ENCODE peak calls at places on chromosomes 7 and 10, in seven cellular contexts. P is IMR-90, H is GM06990, W is vagina, N is thoracic aorta, U is esophagus muscularis mucosa, M is GM12865. G is an unnamed sample.

GRCh38 chr7:141339603-141340002 is 211.6 kb upstream of the AGK start:
- DNase-seq in U (no peak), P (no peak), N (no peak), W (no peak), M (no peak), H (no peak), G (no peak)

GRCh38 chr7:91912500-91912899 is 28.2 kb upstream of the AKAP9 start:
- DNase-seq in W (no peak), P (peak), U (no peak), M (no peak), N (no peak), H (no peak), G (no peak)

GRCh38 chr10:77290528-77291155 is 347.0 kb downstream of the KCNMA1 start:
- DNase-seq in P (peak), U (no peak), N (no peak), W (no peak), M (peak), H (no peak), G (no peak)

GRCh38 chr7:38728145-38728544 is 97.0 kb upstream of the AMPH start:
- DNase-seq in H (no peak), P (peak), M (no peak), N (no peak), W (no peak), U (no peak), G (no peak)

GRCh38 chr7:147412782-147413186 is 1177.8 kb upstream of the C7orf33 start:
- DNase-seq in U (no peak), N (no peak), M (no peak), H (no peak), P (peak), W (no peak), G (no peak)

GRCh38 chr10:114313866-114314265 is 74.8 kb downstream of the VWA2 start:
- DNase-seq in M (no peak), W (no peak), P (no peak), U (no peak), N (no peak), H (no peak), G (no peak)

GRCh38 chr7:137903382-137904169 is 56.8 kb upstream of the DGKI start:
- DNase-seq in W (no peak), P (peak), H (peak), M (peak), N (no peak), U (no peak), G (no peak)

GRCh38 chr10:78457804-78458483 is 424.3 kb downstream of the RPS24 start:
- DNase-seq in N (no peak), P (peak), W (no peak), U (no peak), H (no peak), M (no peak), G (no peak)

GRCh38 chr7:94529516-94529915 is 19.9 kb downstream of the CASD1 start:
- DNase-seq in P (peak), W (no peak), N (no peak), M (no peak), H (no peak), U (no peak), G (no peak)

GRCh38 chr10:33542747-33543505 is 208.5 kb upstream of the NRP1 start:
- DNase-seq in M (no peak), H (no peak), P (peak), N (no peak), W (no peak), U (no peak), G (no peak)

GRCh38 chr10:33328253-33328652 is 6.2 kb downstream of the NRP1 start:
- DNase-seq in N (no peak), W (no peak), M (no peak), U (no peak), P (no peak), H (no peak), G (no peak)

GRCh38 chr10:61662794-61663259 is at the start of gene CABCOCO1:
- DNase-seq in W (no peak), U (no peak), M (no peak), P (peak), N (no peak), H (no peak), G (peak)

GRCh38 chr7:151896486-151896885 is 19.6 kb upstream of the PRKAG2 start:
- DNase-seq in U (no peak), P (no peak), H (no peak), M (no peak), N (no peak), W (no peak), G (no peak)

GRCh38 chr7:108613147-108613948 is 43.7 kb downstream of the DNAJB9 start:
- DNase-seq in M (peak), H (no peak), P (peak), U (no peak), W (no peak), N (no peak), G (no peak)

GRCh38 chr7:112280267-112280666 is 73.8 kb downstream of the ZNF277 start:
- DNase-seq in N (no peak), W (no peak), H (no peak), P (no peak), U (no peak), M (no peak), G (no peak)

GRCh38 chr10:113499066-113499465 is 53.8 kb upstream of the HABP2 start:
- DNase-seq in N (no peak), W (no peak), P (no peak), M (no peak), H (no peak), U (no peak), G (no peak)

GRCh38 chr10:63588436-63589180 is 67.4 kb downstream of the REEP3 start:
- DNase-seq in H (no peak), W (no peak), N (no peak), U (no peak), P (peak), M (no peak), G (no peak)

GRCh38 chr7:111531993-111532392 is 30.3 kb downstream of the IMMP2L start:
- DNase-seq in H (peak), W (no peak), M (no peak), N (no peak), U (no peak), P (no peak), G (no peak)

GRCh38 chr10:87579563-87579962 is 74.9 kb downstream of the MINPP1 start:
- DNase-seq in N (no peak), W (no peak), H (no peak), P (peak), U (no peak), M (no peak), G (no peak)

GRCh38 chr7:127107601-127108007 is 145.1 kb downstream of the GRM8 start:
- DNase-seq in U (no peak), N (no peak), W (no peak), H (peak), M (peak), P (peak), G (no peak)

GRCh38 chr10:64130152-64130551 is 609.0 kb downstream of the REEP3 start:
- DNase-seq in W (no peak), M (no peak), U (no peak), H (no peak), N (no peak), P (no peak), G (no peak)

GRCh38 chr7:66903360-66904062 is 17.5 kb upstream of the TMEM248 start:
- DNase-seq in H (no peak), P (no peak), M (no peak), W (no peak), U (no peak), N (no peak), G (no peak)

GRCh38 chr7:66907731-66908130 is 13.3 kb upstream of the TMEM248 start:
- DNase-seq in N (no peak), W (no peak), H (no peak), P (no peak), U (no peak), M (no peak), G (no peak)

GRCh38 chr7:66905243-66905642 is 15.8 kb upstream of the TMEM248 start:
- DNase-seq in P (no peak), U (no peak), W (no peak), H (no peak), M (no peak), N (no peak), G (no peak)

GRCh38 chr7:66904063-66904593 is 16.9 kb upstream of the TMEM248 start:
- DNase-seq in M (no peak), P (no peak), N (no peak), U (no peak), W (no peak), H (no peak), G (no peak)

GRCh38 chr7:66905689-66906088 is 15.3 kb upstream of the TMEM248 start:
- DNase-seq in M (peak), U (no peak), P (no peak), W (no peak), N (no peak), H (no peak), G (no peak)
- TF ChIP-seq CTCF in M (peak), U (no peak), P (peak), W (no peak), N (no peak), H (peak), G (no peak)

DNA sequence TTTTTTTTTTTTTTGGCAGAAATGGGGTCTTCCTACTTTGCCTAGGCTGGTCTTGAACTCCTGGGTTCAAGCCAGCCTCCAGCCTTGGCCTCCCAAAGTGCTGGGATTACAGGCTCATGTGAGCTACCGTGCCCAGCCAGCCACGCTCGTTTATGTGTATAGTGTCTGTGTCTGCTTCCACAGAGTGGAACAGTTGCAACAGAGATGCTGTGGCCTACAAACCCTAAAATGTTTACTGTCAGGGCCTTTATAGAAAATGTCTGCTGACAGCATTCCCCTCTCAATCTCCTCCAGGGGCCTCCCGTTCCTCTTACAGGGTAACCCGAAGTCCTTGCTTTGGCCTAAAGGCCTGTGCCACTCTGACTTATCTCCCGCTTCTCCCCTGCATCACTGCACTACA is 87.6 kb upstream of the LEP start:
- DNase-seq in H (no peak), U (no peak), P (no peak), N (no peak), M (no peak), W (no peak), G (no peak)
- H3K4me3 ChIP-seq in H (no peak), U (no peak), P (no peak), N (no peak), M (no peak), W (no peak), G (no peak)

DNA sequence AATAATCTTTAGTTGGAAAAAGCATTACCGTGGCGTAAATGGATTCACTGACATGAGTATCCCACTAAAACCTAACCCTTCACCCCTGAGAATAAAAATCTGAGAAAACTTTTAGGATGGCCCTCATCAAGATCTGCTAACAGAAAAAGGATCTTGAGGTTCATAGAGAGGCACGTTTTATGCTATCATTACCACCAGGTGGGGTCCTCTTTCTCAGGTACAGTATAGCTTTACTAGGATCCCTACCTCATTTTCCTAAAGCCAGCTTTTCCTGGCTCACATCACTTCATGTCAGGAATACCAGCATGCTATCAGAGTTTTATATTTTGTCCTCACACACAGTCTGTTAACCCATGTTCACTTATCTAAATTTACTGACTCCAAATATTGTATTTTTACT is 173.7 kb downstream of the POM121L12 start:
- DNase-seq in M (no peak), N (no peak), U (no peak), W (no peak), P (no peak), H (no peak), G (no peak)
- TF ChIP-seq CTCF in M (no peak), N (no peak), U (no peak), W (no peak), P (no peak), H (no peak), G (no peak)

GRCh38 chr10:80351220-80351619 is 5.3 kb downstream of the DYDC1 start:
- DNase-seq in U (no peak), M (no peak), H (no peak), P (no peak), W (no peak), N (no peak), G (no peak)

GRCh38 chr10:80357804-80358125 is 1.2 kb downstream of the DYDC2 start:
- DNase-seq in N (no peak), P (no peak), M (no peak), U (no peak), W (no peak), H (no peak), G (no peak)

GRCh38 chr10:80359644-80360043 is 3.1 kb downstream of the DYDC2 start:
- DNase-seq in W (no peak), H (no peak), M (no peak), N (no peak), P (no peak), U (no peak), G (peak)

GRCh38 chr10:80357000-80357803 is 621 bp downstream of the DYDC2 start:
- DNase-seq in H (no peak), N (no peak), M (no peak), P (no peak), U (no peak), W (no peak), G (peak)

DNA sequence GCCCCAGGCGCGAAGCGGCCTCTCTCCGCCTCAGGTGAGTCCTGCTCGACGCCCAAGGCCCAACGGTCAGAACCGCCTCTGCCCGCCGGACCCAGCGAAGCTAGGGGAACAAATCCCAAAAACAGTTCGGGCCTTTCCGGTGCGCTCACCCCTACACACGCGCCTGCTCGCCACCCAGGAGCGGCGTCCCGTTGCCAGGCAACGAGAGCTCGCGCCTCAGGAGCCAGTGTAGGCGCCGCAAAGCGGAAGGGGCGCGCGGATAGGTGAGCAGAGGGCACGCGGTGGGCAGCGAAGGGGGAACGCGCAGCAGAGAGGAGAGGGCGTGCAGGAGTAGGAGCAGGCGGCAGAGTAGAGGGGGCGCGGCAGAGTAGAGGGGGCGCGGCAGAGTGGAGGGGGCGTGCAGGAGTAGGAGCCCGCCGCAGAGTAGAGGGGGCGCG is at the start of the genes DYDC1 and DYDC2:
- DNase-seq in P (no peak), W (no peak), U (no peak), M (peak), N (no peak), H (peak), G (peak)
- H3K4me3 ChIP-seq in P (no peak), W (peak), U (peak), M (no peak), N (peak), H (no peak), G (peak)

DNA sequence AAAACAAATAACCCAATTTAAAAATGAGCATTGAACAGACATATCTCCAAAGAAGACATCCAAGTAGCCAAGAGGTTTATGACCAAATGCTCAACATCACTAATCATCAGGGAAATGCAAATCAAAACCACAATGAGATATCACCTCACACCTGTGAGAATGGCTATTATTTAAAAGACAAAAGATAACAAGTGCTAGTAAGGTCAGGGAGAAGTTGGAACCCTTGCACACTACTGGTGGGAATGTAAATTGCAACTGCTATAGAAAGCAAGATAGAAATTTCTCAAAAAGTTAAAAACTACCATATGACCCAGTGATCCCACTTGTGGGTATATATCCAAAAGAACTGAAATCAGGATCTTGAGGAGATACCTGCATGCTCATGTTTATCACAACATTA is 49.5 kb downstream of the SGMS1 start:
- DNase-seq in N (no peak), W (no peak), U (no peak), H (no peak), M (no peak), P (no peak), G (no peak)
- TF ChIP-seq CTCF in N (no peak), W (no peak), U (no peak), H (no peak), M (peak), P (peak), G (no peak)

DNA sequence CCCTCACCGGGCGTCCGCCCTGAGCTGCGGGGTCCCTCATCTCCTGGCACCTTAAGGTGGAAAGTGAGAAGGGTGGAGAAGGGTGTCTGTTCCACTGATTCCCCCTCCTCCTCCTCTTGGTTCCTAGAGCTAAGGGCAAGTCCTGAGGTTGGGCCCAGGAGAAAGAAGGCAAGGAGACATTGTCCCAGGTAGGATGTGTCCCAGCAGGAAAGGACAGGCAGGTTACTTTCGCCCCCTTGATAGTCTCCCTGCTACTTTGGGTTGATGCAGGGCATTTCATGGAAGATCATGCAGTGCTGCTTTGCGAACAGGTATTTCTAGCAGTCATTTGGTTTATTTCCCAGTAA is 582 bp downstream of the STEAP2 start:
- DNase-seq in H (no peak), M (no peak), W (no peak), N (no peak), U (no peak), P (no peak), G (no peak)
- H3K4me3 ChIP-seq in H (no peak), M (no peak), W (peak), N (peak), U (peak), P (peak), G (peak)

G was measured in left lung.